ENCODE peak calls at places on chromosomes 4 and X, in seven cellular contexts. V, Z, T, Q, P, B and K are unnamed samples.

GRCh38 chr4:66575024-66575696 is 904.9 kb upstream of the EPHA5 start:
- DNase-seq in V (no peak), Z (peak; percentile 62), T (no peak), Q (no peak), P (peak; percentile 33), B (no peak), K (no peak)

GRCh38 chr4:53234669-53235068 is 131.2 kb downstream of the SCFD2 start:
- DNase-seq in V (no peak), Z (no peak), T (no peak), Q (no peak), P (no peak), B (peak; percentile 85), K (no peak)

GRCh38 chrX:47643926-47644325 is 6.4 kb downstream of the ELK1 start:
- DNase-seq in V (no peak), Z (peak; percentile 47), T (peak; percentile 48), Q (no peak), P (peak; percentile 58), B (no peak), K (no peak)

GRCh38 chrX:103685396-103685795 is 1.1 kb downstream of the MORF4L2 start:
- DNase-seq in V (no peak), Z (no peak), T (no peak), Q (no peak), P (peak; percentile 32), B (no peak), K (no peak)

GRCh38 chrX:10636337-10636736 is 16.0 kb upstream of the MID1 start:
- DNase-seq in V (no peak), Z (peak; percentile 68), T (peak; percentile 71), Q (no peak), P (peak; percentile 68), B (peak; percentile 70), K (peak; percentile 40)

GRCh38 chr4:17376205-17376604 is 135.7 kb downstream of the QDPR start:
- DNase-seq in V (no peak), Z (peak; percentile 4), T (no peak), Q (no peak), P (peak; percentile 11), B (no peak), K (no peak)

GRCh38 chr4:67531349-67531748 is 14.0 kb downstream of the CENPC start:
- DNase-seq in V (no peak), Z (no peak), T (no peak), Q (no peak), P (no peak), B (no peak), K (no peak)

GRCh38 chr4:163251204-163251603 is 81.2 kb downstream of the NPY1R start:
- DNase-seq in V (no peak), Z (no peak), T (peak; percentile 55), Q (no peak), P (no peak), B (peak; percentile 14), K (peak; percentile 41)

GRCh38 chr4:185839204-185839712 is 27.3 kb upstream of the SORBS2 start:
- DNase-seq in V (peak; percentile 70), Z (peak; percentile 91), T (peak; percentile 99), Q (peak; percentile 71), P (peak; percentile 98), B (peak; percentile 86), K (peak; percentile 90)

GRCh38 chr4:8191136-8191747 is 7.8 kb upstream of the SH3TC1 start:
- DNase-seq in V (no peak), Z (peak; percentile 44), T (no peak), Q (no peak), P (peak; percentile 94), B (peak; percentile 83), K (no peak)

GRCh38 chrX:71458866-71459265 is 74.0 kb upstream of the OGT start:
- DNase-seq in V (no peak), Z (no peak), T (peak; percentile 10), Q (no peak), P (no peak), B (no peak), K (no peak)

GRCh38 chrX:80816051-80816450 is 6.4 kb upstream of the BRWD3 start:
- DNase-seq in V (no peak), Z (no peak), T (peak; percentile 59), Q (no peak), P (no peak), B (no peak), K (no peak)

GRCh38 chr4:2059034-2059725 is at the start of gene NAT8L:
- DNase-seq in V (no peak), Z (no peak), T (peak; percentile 35), Q (no peak), P (no peak), B (peak; percentile 11), K (peak; percentile 52)

GRCh38 chr4:105058177-105058812 is 88.4 kb upstream of the TET2 start:
- DNase-seq in V (no peak), Z (peak; percentile 75), T (no peak), Q (no peak), P (peak; percentile 6), B (peak; percentile 78), K (no peak)

GRCh38 chrX:103253608-103254007 is 1.3 kb downstream of the TCEAL8 start:
- DNase-seq in V (no peak), Z (no peak), T (peak; percentile 70), Q (no peak), P (peak; percentile 22), B (peak; percentile 36), K (no peak)

GRCh38 chrX:79107891-79108718 is 36.4 kb upstream of the GPR174 start:
- DNase-seq in V (no peak), Z (no peak), T (no peak), Q (no peak), P (no peak), B (peak; percentile 1), K (no peak)

GRCh38 chr4:1015746-1016145 is 4.3 kb downstream of the FGFRL1 start:
- DNase-seq in V (no peak), Z (no peak), T (no peak), Q (no peak), P (no peak), B (no peak), K (no peak)

GRCh38 chr4:1018147-1019020 is 7.0 kb downstream of the FGFRL1 start:
- DNase-seq in V (no peak), Z (no peak), T (no peak), Q (no peak), P (no peak), B (no peak), K (no peak)

GRCh38 chr4:1019320-1019719 is 7.9 kb downstream of the FGFRL1 start:
- DNase-seq in V (no peak), Z (no peak), T (no peak), Q (no peak), P (no peak), B (no peak), K (no peak)

GRCh38 chr4:1017211-1017610 is 5.8 kb downstream of the FGFRL1 start:
- DNase-seq in V (no peak), Z (no peak), T (no peak), Q (no peak), P (no peak), B (no peak), K (no peak)

DNA sequence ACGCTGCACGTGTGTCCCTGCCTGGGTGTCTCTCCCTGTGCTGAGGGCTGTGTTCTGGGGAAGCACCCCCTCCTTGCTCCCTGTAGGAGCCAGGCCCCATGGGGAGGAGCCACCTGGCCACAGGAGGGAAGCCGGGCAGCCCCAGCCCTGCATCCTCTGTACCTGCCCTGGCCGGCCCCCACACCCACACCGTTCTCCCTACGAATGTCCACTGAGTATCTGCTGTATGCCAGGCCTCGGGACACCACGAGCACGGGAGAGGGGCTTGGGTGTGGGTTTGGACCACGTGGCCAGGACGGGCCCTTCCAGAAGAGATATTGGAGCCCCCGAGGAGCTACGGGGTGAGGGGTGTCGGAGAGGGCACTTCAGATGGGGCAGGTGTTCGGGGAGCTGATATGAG is 6.3 kb downstream of the FGFRL1 start:
- DNase-seq in V (no peak), Z (no peak), T (no peak), Q (no peak), P (no peak), B (no peak), K (no peak)
- H2AK5ac ChIP-seq in V (no peak overlapping the region), Z (no peak overlapping the region), T (no peak overlapping the region), Q (peak overlapping the region; percentile 98), P (no peak overlapping the region), B (no peak overlapping the region), K (no peak overlapping the region)

GRCh38 chr4:112312610-112313239 is 15.6 kb downstream of the ALPK1 start:
- DNase-seq in V (no peak), Z (no peak), T (no peak), Q (no peak), P (no peak), B (no peak), K (no peak)
- H2AK5ac ChIP-seq in V (no peak overlapping the region), Z (no peak overlapping the region), T (no peak overlapping the region), Q (no peak overlapping the region), P (no peak overlapping the region), B (no peak overlapping the region), K (no peak overlapping the region)

GRCh38 chrX:118526149-118526548 is 30.5 kb downstream of the DOCK11 start:
- DNase-seq in V (no peak), Z (no peak), T (no peak), Q (no peak), P (peak; percentile 30), B (no peak), K (no peak)

GRCh38 chrX:118524344-118524743 is 28.7 kb downstream of the DOCK11 start:
- DNase-seq in V (no peak), Z (no peak), T (no peak), Q (no peak), P (no peak), B (no peak), K (no peak)

GRCh38 chrX:118522230-118522926 is 26.8 kb downstream of the DOCK11 start:
- DNase-seq in V (no peak), Z (no peak), T (no peak), Q (no peak), P (no peak), B (peak; percentile 14), K (no peak)

GRCh38 chrX:118525146-118525725 is 29.6 kb downstream of the DOCK11 start:
- DNase-seq in V (no peak), Z (no peak), T (no peak), Q (no peak), P (no peak), B (no peak), K (no peak)

GRCh38 chrX:118523920-118524319 is 28.3 kb downstream of the DOCK11 start:
- DNase-seq in V (no peak), Z (no peak), T (no peak), Q (no peak), P (no peak), B (no peak), K (no peak)
- H2AK5ac ChIP-seq in V (no peak overlapping the region), Z (no peak overlapping the region), T (no peak overlapping the region), Q (no peak overlapping the region), P (no peak overlapping the region), B (no peak overlapping the region), K (no peak overlapping the region)

GRCh38 chr4:169305173-169305572 is 34.4 kb upstream of the SH3RF1 start:
- DNase-seq in V (no peak), Z (no peak), T (no peak), Q (no peak), P (no peak), B (no peak), K (no peak)
- H2AK5ac ChIP-seq in V (no peak overlapping the region), Z (no peak overlapping the region), T (no peak overlapping the region), Q (no peak overlapping the region), P (no peak overlapping the region), B (no peak overlapping the region), K (no peak overlapping the region)

GRCh38 chr4:76429636-76430035 is 5.4 kb upstream of the SHROOM3 start:
- DNase-seq in V (no peak), Z (no peak), T (no peak), Q (no peak), P (no peak), B (no peak), K (no peak)
- H2AK5ac ChIP-seq in V (no peak overlapping the region), Z (no peak overlapping the region), T (no peak overlapping the region), Q (no peak overlapping the region), P (no peak overlapping the region), B (no peak overlapping the region), K (no peak overlapping the region)